ENCODE peak calls at places on chromosomes 12 and 14, in ten cellular contexts. J is WTC11, V is NCI-H1417, I is BE2C, T is GDM1, C is heart right ventricle, H is neural crest cell, N is glutamatergic neuron, F is KBM-7, U is amniotic stem cell. M is an unnamed sample.

GRCh38 chr14:36931796-36932195 is 240.6 kb downstream of the SLC25A21 start:
- DNase-seq in J (no peak), V (no peak), I (no peak), T (no peak), C (no peak), H (no peak), N (no peak), F (no peak), U (no peak), M (no peak)

GRCh38 chr12:94615284-94616216 is 34.8 kb downstream of the TMCC3 start:
- DNase-seq in J (no peak), V (no peak), I (peak; percentile 20), T (no peak), C (peak; percentile 45), H (no peak), N (no peak), F (no peak), U (no peak), M (no peak)

GRCh38 chr12:87378526-87378925 is 650.7 kb downstream of the C12orf50 start:
- DNase-seq in J (no peak), V (no peak), I (no peak), T (no peak), C (no peak), H (no peak), N (no peak), F (no peak), U (no peak), M (no peak)

GRCh38 chr12:95473440-95473946 is 459 bp upstream of the METAP2 start:
- DNase-seq in J (no peak), V (peak; percentile 66), I (peak; percentile 25), T (no peak), C (no peak), H (no peak), N (no peak), F (no peak), U (no peak), M (peak; percentile 83)

GRCh38 chr12:92759634-92760268 is 57.0 kb downstream of the PLEKHG7 start:
- DNase-seq in J (no peak), V (no peak), I (no peak), T (no peak), C (no peak), H (no peak), N (no peak), F (no peak), U (peak; percentile 74), M (no peak)

GRCh38 chr12:40010899-40011774 is 94.7 kb downstream of the SLC2A13 start:
- DNase-seq in J (peak; percentile 48), V (peak; percentile 66), I (peak; percentile 59), T (peak; percentile 16), C (no peak), H (peak; percentile 40), N (peak; percentile 30), F (peak; percentile 70), U (peak; percentile 76), M (peak; percentile 86)

GRCh38 chr12:105676694-105677093 is 346.2 kb downstream of the C12orf75 start:
- DNase-seq in J (no peak), V (no peak), I (no peak), T (no peak), C (peak; percentile 32), H (no peak), N (no peak), F (no peak), U (no peak), M (no peak)

GRCh38 chr14:54803926-54804719 is 98.5 kb downstream of the GCH1 start:
- DNase-seq in J (no peak), V (no peak), I (no peak), T (no peak), C (no peak), H (no peak), N (no peak), F (no peak), U (no peak), M (no peak)

GRCh38 chr12:76883826-76884225 is 5.0 kb upstream of the CSRP2 start:
- DNase-seq in J (no peak), V (no peak), I (no peak), T (no peak), C (peak; percentile 62), H (no peak), N (no peak), F (no peak), U (no peak), M (no peak)

GRCh38 chr12:120536064-120536791 is 2.1 kb downstream of the RNF10 start:
- DNase-seq in J (no peak), V (no peak), I (no peak), T (no peak), C (no peak), H (no peak), N (no peak), F (no peak), U (no peak), M (no peak)

GRCh38 chr12:49903700-49904423 is at the start of gene FAIM2:
- DNase-seq in J (peak; percentile 54), V (peak; percentile 84), I (peak; percentile 86), T (no peak), C (peak; percentile 72), H (peak; percentile 26), N (peak; percentile 73), F (no peak), U (peak; percentile 8), M (peak; percentile 78)

GRCh38 chr12:132505852-132506219 is 15.9 kb downstream of the FBRSL1 start:
- DNase-seq in J (no peak), V (no peak), I (no peak), T (no peak), C (no peak), H (no peak), N (no peak), F (no peak), U (no peak), M (no peak)

GRCh38 chr12:53325539-53326061 is 4.2 kb upstream of the AAAS start:
- DNase-seq in J (peak; percentile 46), V (peak; percentile 72), I (peak; percentile 53), T (no peak), C (peak; percentile 49), H (peak; percentile 44), N (peak; percentile 46), F (no peak), U (no peak), M (peak; percentile 49)

GRCh38 chr12:92735131-92735721 is 32.4 kb downstream of the PLEKHG7 start:
- DNase-seq in J (no peak), V (peak; percentile 5), I (no peak), T (no peak), C (no peak), H (no peak), N (no peak), F (peak; percentile 34), U (peak; percentile 39), M (no peak)

M was measured in Karpas-422.